ENCODE peak calls at places on chromosome 9, in five cellular contexts. Q, U, B, P and L are unnamed samples.

GRCh38 chr9:128429505-128430086 is 8.9 kb downstream of the CERCAM start:
- DNase-seq in B (no peak), U (no peak), P (no peak), Q (no peak), L (no peak)

GRCh38 chr9:108924436-108924835 is 9.5 kb downstream of the ELP1 start:
- DNase-seq in Q (no peak), U (no peak), P (no peak), B (no peak), L (no peak)

GRCh38 chr9:126673689-126674364 is 60.1 kb downstream of the LMX1B start:
- DNase-seq in P (no peak), U (peak; percentile 58), B (peak; percentile 76), Q (no peak), L (no peak)

GRCh38 chr9:100589582-100589981 is 11.7 kb downstream of the CAVIN4 start:
- DNase-seq in Q (no peak), P (no peak), U (no peak), B (no peak), L (no peak)

GRCh38 chr9:136533775-136534157 is 12.1 kb downstream of the NOTCH1 start:
- DNase-seq in U (no peak), Q (no peak), B (no peak), P (no peak), L (peak; percentile 62)

GRCh38 chr9:115086886-115087285 is 31.1 kb downstream of the TNC start:
- DNase-seq in U (no peak), Q (no peak), B (no peak), P (no peak), L (no peak)

GRCh38 chr9:78011037-78011436 is 20.6 kb downstream of the GNAQ start:
- DNase-seq in B (no peak), Q (no peak), P (no peak), U (no peak), L (no peak)

GRCh38 chr9:99076483-99077171 is 28.3 kb upstream of the TGFBR1 start:
- DNase-seq in B (no peak), U (no peak), Q (no peak), P (no peak), L (no peak)

GRCh38 chr9:134189167-134189474 is 24.8 kb upstream of the RNU6ATAC start:
- DNase-seq in P (no peak), B (no peak), U (no peak), Q (no peak), L (no peak)

GRCh38 chr9:95724253-95724991 is 151.1 kb upstream of the ERCC6L2 start:
- DNase-seq in P (no peak), U (no peak), B (no peak), Q (peak; percentile 63), L (no peak)